ENCODE peak calls at places on chromosomes 7 and 10, in five cellular contexts. H, O, M, G and Q are unnamed samples.

GRCh38 chr7:151623766-151624165 is 104.1 kb upstream of the RHEB start:
- DNase-seq in H (no peak), M (no peak), G (peak), O (peak), Q (no peak)

GRCh38 chr10:69730251-69731156 is 71.2 kb upstream of the COL13A1 start:
- DNase-seq in H (no peak), G (peak), M (peak), O (no peak), Q (no peak)

GRCh38 chr7:100132697-100133137 is 6.0 kb downstream of the MBLAC1 start:
- DNase-seq in H (no peak), G (peak), M (peak), O (peak), Q (no peak)

GRCh38 chr10:119398996-119399395 is 143.5 kb downstream of the RGS10 start:
- DNase-seq in O (no peak), M (peak), G (peak), H (no peak), Q (no peak)

GRCh38 chr10:116143673-116144072 is 129.3 kb downstream of the GFRA1 start:
- DNase-seq in G (no peak), O (no peak), M (no peak), H (no peak), Q (no peak)

GRCh38 chr7:93414574-93414973 is 159.9 kb downstream of the CALCR start:
- DNase-seq in O (no peak), M (no peak), H (no peak), G (no peak), Q (no peak)

GRCh38 chr7:91880016-91880412 is 488 bp downstream of the MTERF1 start:
- DNase-seq in G (peak), H (no peak), M (peak), O (no peak), Q (no peak)

GRCh38 chr7:114789942-114790341 is 132.0 kb upstream of the MDFIC start:
- DNase-seq in G (peak), H (no peak), M (peak), O (peak), Q (peak)

GRCh38 chr7:1422512-1423265 is 36.6 kb downstream of the MICALL2 start:
- DNase-seq in H (no peak), G (no peak), O (no peak), M (peak), Q (no peak)

GRCh38 chr10:19592276-19592675 is 224.0 kb upstream of the PLXDC2 start:
- DNase-seq in M (peak), G (no peak), O (peak), H (no peak), Q (no peak)

GRCh38 chr10:102434251-102434913 is 2.0 kb upstream of the CUEDC2 start:
- DNase-seq in O (no peak), H (no peak), G (peak), M (peak), Q (no peak)

GRCh38 chr10:30420266-30420665 is 13.7 kb upstream of the MAP3K8 start:
- DNase-seq in H (no peak), M (no peak), O (no peak), G (no peak), Q (no peak)

GRCh38 chr10:6018422-6018821 is 41.1 kb upstream of the IL15RA start:
- DNase-seq in G (peak), M (peak), H (no peak), O (no peak), Q (no peak)

GRCh38 chr7:119344466-119344865 is 928.5 kb upstream of the KCND2 start:
- DNase-seq in O (no peak), G (no peak), M (no peak), H (no peak), Q (no peak)

GRCh38 chr10:44978570-44979280 is at the start of gene DEPP1:
- DNase-seq in H (peak), G (peak), O (peak), M (peak), Q (peak)
- TF ChIP-seq CTCF in H (peak), G (peak), O (peak), M (no peak), Q (peak)

DNA sequence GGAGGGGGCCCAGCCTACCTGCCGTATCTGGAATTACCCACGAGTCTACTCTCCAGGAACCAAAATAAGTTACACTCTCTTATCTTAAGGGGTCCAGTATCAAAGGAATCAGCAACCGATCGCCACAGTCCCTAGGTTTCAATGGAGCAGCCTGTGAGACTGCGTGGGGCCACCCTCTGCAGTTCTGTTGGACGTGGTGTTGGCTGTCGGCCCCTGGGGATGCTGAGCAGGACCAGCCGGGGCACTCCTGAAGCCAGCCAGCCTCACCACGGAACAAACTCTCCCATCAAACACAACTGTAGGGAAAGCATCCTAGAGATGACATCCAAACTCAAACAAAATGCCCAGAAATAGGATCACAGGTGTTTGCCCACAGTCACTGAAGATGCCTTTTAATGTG is 25.5 kb upstream of the ABLIM1 start:
- DNase-seq in M (no peak), H (no peak), G (no peak), O (no peak), Q (no peak)
- H3K4me3 ChIP-seq in M (no peak), H (no peak), G (no peak), O (no peak), Q (no peak)

GRCh38 chr10:96706331-96706853 is 13.9 kb downstream of the PIK3AP1 start:
- DNase-seq in G (no peak), M (no peak), H (no peak), O (no peak), Q (no peak)

GRCh38 chr10:96703358-96703757 is 17.0 kb downstream of the PIK3AP1 start:
- DNase-seq in G (no peak), M (no peak), O (no peak), H (no peak), Q (no peak)

GRCh38 chr10:96708456-96708855 is 11.9 kb downstream of the PIK3AP1 start:
- DNase-seq in H (no peak), O (no peak), G (no peak), M (no peak), Q (no peak)

GRCh38 chr10:96701265-96701664 is 19.0 kb downstream of the PIK3AP1 start:
- DNase-seq in M (no peak), G (no peak), O (no peak), H (no peak), Q (no peak)

DNA sequence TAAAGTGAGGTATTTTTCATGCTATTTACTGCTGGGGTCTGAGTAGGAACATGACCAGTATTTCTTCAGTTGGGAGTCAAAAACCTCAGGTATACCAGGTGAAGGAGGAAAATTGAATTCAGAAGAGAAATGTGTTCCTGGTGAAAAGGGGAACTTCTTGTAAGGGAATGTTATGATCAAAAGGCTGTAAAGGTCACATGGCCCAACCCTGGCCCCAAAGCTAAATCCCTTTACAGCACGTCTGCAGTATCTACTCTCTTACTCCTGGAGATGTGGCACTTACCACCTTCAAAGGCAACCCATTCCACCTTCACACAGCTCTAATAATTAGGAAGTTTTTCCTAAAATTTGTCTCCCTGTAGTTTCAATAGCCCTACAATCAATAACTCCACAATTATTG is 15.2 kb downstream of the PIK3AP1 start:
- DNase-seq in M (no peak), O (no peak), H (no peak), G (no peak), Q (no peak)
- TF ChIP-seq CTCF in M (no peak), O (no peak), H (no peak), G (no peak), Q (no peak)

GRCh38 chr7:32070051-32070405 is 179 bp downstream of the PDE1C start:
- DNase-seq in G (no peak), O (no peak), H (no peak), M (no peak), Q (no peak)
- H3K4me3 ChIP-seq in G (peak), O (peak), H (no peak), M (peak), Q (peak)